ENCODE peak calls at places on chromosomes 1 and 21, in five cellular contexts. One of them, this sample, is unnamed.
A peak's percentile ranks its signal among the peaks of the same experiment; 100 is the strongest.

GRCh38 chr1:53962395-53962794 is 16.2 kb downstream of the LRRC42 start:
- DNase-seq in CD8-positive, alpha-beta T cell: no peak
- DNase-seq in sigmoid colon: no peak
- DNase-seq in colonic mucosa: no peak
- DNase-seq in heart right ventricle: no peak
- DNase-seq in this sample: no peak

GRCh38 chr1:153932071-153932592 is 9.4 kb upstream of the GATAD2B start:
- DNase-seq in heart right ventricle: no peak
- DNase-seq in sigmoid colon: no peak
- DNase-seq in CD8-positive, alpha-beta T cell: no peak
- DNase-seq in colonic mucosa: no peak
- DNase-seq in this sample: no peak

GRCh38 chr1:53592985-53593757 is 134.0 kb downstream of the DMRTB1 start:
- DNase-seq in sigmoid colon: no peak
- DNase-seq in colonic mucosa: no peak
- DNase-seq in heart right ventricle: no peak
- DNase-seq in CD8-positive, alpha-beta T cell: no peak
- DNase-seq in this sample: no peak

GRCh38 chr1:41582851-41583657 is 98.6 kb upstream of the EDN2 start:
- DNase-seq in CD8-positive, alpha-beta T cell: no peak
- DNase-seq in sigmoid colon: no peak
- DNase-seq in colonic mucosa: no peak
- DNase-seq in heart right ventricle: no peak
- DNase-seq in this sample: no peak

GRCh38 chr21:30839304-30839703 is 9.7 kb upstream of the KRTAP7-1 start:
- DNase-seq in sigmoid colon: no peak
- DNase-seq in colonic mucosa: peak; percentile 18
- DNase-seq in CD8-positive, alpha-beta T cell: no peak
- DNase-seq in heart right ventricle: no peak
- DNase-seq in this sample: no peak

GRCh38 chr1:25030674-25031589 is 100.9 kb upstream of the RUNX3 start:
- DNase-seq in colonic mucosa: no peak
- DNase-seq in CD8-positive, alpha-beta T cell: peak; percentile 73
- DNase-seq in sigmoid colon: no peak
- DNase-seq in heart right ventricle: no peak
- DNase-seq in this sample: no peak

GRCh38 chr1:244636488-244637259 is 16.3 kb upstream of the DESI2 start:
- DNase-seq in CD8-positive, alpha-beta T cell: no peak
- DNase-seq in colonic mucosa: no peak
- DNase-seq in heart right ventricle: no peak
- DNase-seq in sigmoid colon: no peak
- DNase-seq in this sample: no peak

GRCh38 chr1:86868477-86868876 is 45.4 kb downstream of the SELENOF start:
- DNase-seq in sigmoid colon: no peak
- DNase-seq in CD8-positive, alpha-beta T cell: no peak
- DNase-seq in heart right ventricle: no peak
- DNase-seq in colonic mucosa: no peak
- DNase-seq in this sample: no peak

GRCh38 chr1:154951901-154952657 is 3.8 kb downstream of the PBXIP1 start:
- DNase-seq in heart right ventricle: no peak
- DNase-seq in CD8-positive, alpha-beta T cell: peak; percentile 70
- DNase-seq in sigmoid colon: no peak
- DNase-seq in colonic mucosa: no peak
- DNase-seq in this sample: no peak

GRCh38 chr1:221118176-221118937 is 239.1 kb downstream of the HLX start:
- DNase-seq in colonic mucosa: no peak
- DNase-seq in CD8-positive, alpha-beta T cell: no peak
- DNase-seq in heart right ventricle: no peak
- DNase-seq in sigmoid colon: no peak
- DNase-seq in this sample: no peak

GRCh38 chr1:184287001-184287400 is 99.8 kb upstream of the C1orf21 start:
- DNase-seq in CD8-positive, alpha-beta T cell: no peak
- DNase-seq in heart right ventricle: no peak
- DNase-seq in colonic mucosa: no peak
- DNase-seq in sigmoid colon: peak; percentile 77
- DNase-seq in this sample: no peak

GRCh38 chr1:243510928-243511327 is 255.1 kb downstream of the SDCCAG8 start:
- DNase-seq in CD8-positive, alpha-beta T cell: no peak
- DNase-seq in colonic mucosa: no peak
- DNase-seq in sigmoid colon: no peak
- DNase-seq in heart right ventricle: no peak
- DNase-seq in this sample: no peak

GRCh38 chr1:17653728-17654351 is 101.3 kb upstream of the ACTL8 start:
- DNase-seq in heart right ventricle: peak; percentile 43
- DNase-seq in sigmoid colon: no peak
- DNase-seq in CD8-positive, alpha-beta T cell: peak; percentile 51
- DNase-seq in colonic mucosa: no peak
- DNase-seq in this sample: no peak

GRCh38 chr1:65235867-65236805 is 73.2 kb upstream of the DNAJC6 start:
- DNase-seq in sigmoid colon: no peak
- DNase-seq in colonic mucosa: no peak
- DNase-seq in CD8-positive, alpha-beta T cell: no peak
- DNase-seq in heart right ventricle: no peak
- DNase-seq in this sample: no peak

GRCh38 chr21:43318841-43319781 is 107.8 kb downstream of the SIK1 start:
- DNase-seq in sigmoid colon: no peak
- DNase-seq in CD8-positive, alpha-beta T cell: no peak
- DNase-seq in colonic mucosa: no peak
- DNase-seq in heart right ventricle: peak; percentile 19
- DNase-seq in this sample: no peak

GRCh38 chr1:24535021-24535424 is 20.9 kb upstream of the NCMAP start:
- DNase-seq in sigmoid colon: no peak
- DNase-seq in CD8-positive, alpha-beta T cell: peak; percentile 80
- DNase-seq in colonic mucosa: no peak
- DNase-seq in heart right ventricle: no peak
- DNase-seq in this sample: no peak

GRCh38 chr1:231584117-231584516 is 42.5 kb upstream of the DISC1 start:
- DNase-seq in CD8-positive, alpha-beta T cell: no peak
- DNase-seq in sigmoid colon: no peak
- DNase-seq in colonic mucosa: no peak
- DNase-seq in heart right ventricle: no peak
- DNase-seq in this sample: no peak

GRCh38 chr1:44545961-44546360 is 128.3 kb downstream of the TMEM53 start:
- DNase-seq in CD8-positive, alpha-beta T cell: no peak
- DNase-seq in colonic mucosa: no peak
- DNase-seq in heart right ventricle: no peak
- DNase-seq in sigmoid colon: no peak
- DNase-seq in this sample: no peak

GRCh38 chr1:154884868-154885706 is 15.0 kb upstream of the KCNN3 start:
- DNase-seq in colonic mucosa: no peak
- DNase-seq in heart right ventricle: no peak
- DNase-seq in CD8-positive, alpha-beta T cell: no peak
- DNase-seq in sigmoid colon: peak; percentile 57
- DNase-seq in this sample: no peak

GRCh38 chr21:46060596-46061061 is 37.3 kb upstream of the COL6A2 start:
- DNase-seq in CD8-positive, alpha-beta T cell: no peak
- DNase-seq in sigmoid colon: peak; percentile 95
- DNase-seq in colonic mucosa: peak; percentile 49
- DNase-seq in heart right ventricle: peak; percentile 70
- DNase-seq in this sample: no peak

GRCh38 chr1:28259935-28260802 is 851 bp downstream of the SESN2 start:
- DNase-seq in CD8-positive, alpha-beta T cell: no peak
- DNase-seq in sigmoid colon: peak; percentile 95
- DNase-seq in heart right ventricle: peak; percentile 74
- DNase-seq in colonic mucosa: peak; percentile 78
- DNase-seq in this sample: no peak

GRCh38 chr1:91751281-91751680 is 134.7 kb downstream of the TGFBR3 start:
- DNase-seq in CD8-positive, alpha-beta T cell: no peak
- DNase-seq in colonic mucosa: no peak
- DNase-seq in heart right ventricle: no peak
- DNase-seq in sigmoid colon: peak; percentile 86
- DNase-seq in this sample: no peak

GRCh38 chr1:215052656-215053055 is 29.9 kb upstream of the KCNK2 start:
- DNase-seq in CD8-positive, alpha-beta T cell: no peak
- DNase-seq in heart right ventricle: no peak
- DNase-seq in sigmoid colon: no peak
- DNase-seq in colonic mucosa: no peak
- DNase-seq in this sample: no peak

GRCh38 chr1:223125249-223125648 is 17.8 kb downstream of the TLR5 start:
- DNase-seq in colonic mucosa: no peak
- DNase-seq in heart right ventricle: no peak
- DNase-seq in sigmoid colon: no peak
- DNase-seq in CD8-positive, alpha-beta T cell: no peak
- DNase-seq in this sample: no peak

GRCh38 chr1:87334351-87335174 is 5.9 kb downstream of the LMO4 start:
- DNase-seq in colonic mucosa: peak; percentile 39
- DNase-seq in CD8-positive, alpha-beta T cell: no peak
- DNase-seq in sigmoid colon: peak; percentile 67
- DNase-seq in heart right ventricle: peak; percentile 19
- DNase-seq in this sample: no peak

GRCh38 chr1:88935522-88936222 is 44.3 kb upstream of the GTF2B start:
- DNase-seq in heart right ventricle: no peak
- DNase-seq in CD8-positive, alpha-beta T cell: no peak
- DNase-seq in sigmoid colon: no peak
- DNase-seq in colonic mucosa: no peak
- DNase-seq in this sample: no peak

GRCh38 chr1:199123615-199124014 is 484.8 kb downstream of the PTPRC start:
- DNase-seq in heart right ventricle: no peak
- DNase-seq in CD8-positive, alpha-beta T cell: no peak
- DNase-seq in sigmoid colon: no peak
- DNase-seq in colonic mucosa: no peak
- DNase-seq in this sample: no peak

DNA sequence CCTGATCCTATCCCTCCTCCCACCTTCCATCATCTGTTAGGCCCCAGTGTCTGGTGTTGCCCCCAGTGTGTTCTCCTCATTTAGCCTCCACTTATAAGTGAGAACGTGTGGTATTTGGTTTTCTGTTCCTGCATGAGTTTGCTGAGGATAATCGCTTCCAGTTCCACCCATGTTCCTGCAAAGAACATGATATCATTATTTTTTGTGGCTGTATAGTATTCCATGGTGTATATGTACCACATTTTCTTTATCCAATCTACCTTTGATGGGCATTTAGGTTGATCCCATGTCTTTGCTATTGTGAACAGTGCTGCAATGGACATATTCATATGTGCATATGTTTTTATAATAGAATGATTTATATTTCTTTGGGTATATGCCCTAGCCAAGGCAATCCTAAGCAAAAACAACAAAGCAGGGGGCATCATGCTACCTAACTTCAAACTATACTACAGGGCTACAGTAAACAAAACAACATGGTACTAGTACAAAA is 142.9 kb downstream of the TNFSF18 start:
- DNase-seq in colonic mucosa: no peak
- DNase-seq in sigmoid colon: no peak
- DNase-seq in CD8-positive, alpha-beta T cell: no peak
- DNase-seq in heart right ventricle: no peak
- DNase-seq in this sample: no peak
- H3K27ac ChIP-seq in colonic mucosa: no peak overlapping the region
- H3K27ac ChIP-seq in sigmoid colon: no peak overlapping the region
- H3K27ac ChIP-seq in CD8-positive, alpha-beta T cell: no peak overlapping the region
- H3K27ac ChIP-seq in heart right ventricle: no peak overlapping the region
- H3K27ac ChIP-seq in this sample: no peak overlapping the region

DNA sequence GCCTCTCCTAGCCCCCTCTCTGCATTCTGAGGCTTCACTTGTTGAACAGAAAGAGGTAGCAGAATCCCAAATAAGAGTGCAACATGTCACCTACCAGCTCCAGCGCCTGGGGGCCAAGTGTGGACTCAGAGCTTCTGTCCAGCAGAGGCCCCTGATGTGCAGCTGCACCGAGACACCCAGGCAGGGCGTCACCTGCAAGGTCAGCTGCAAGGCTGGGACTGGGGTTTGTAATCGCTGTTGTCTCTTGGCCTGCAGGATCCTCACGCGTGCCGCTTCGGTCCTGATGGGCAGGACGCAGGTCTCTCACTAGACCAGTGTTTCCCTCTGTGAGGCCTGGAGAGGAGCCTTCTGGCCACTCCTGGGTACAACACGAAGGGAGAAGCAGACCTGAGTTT is 4.3 kb upstream of the SLX9 start:
- DNase-seq in CD8-positive, alpha-beta T cell: no peak
- DNase-seq in colonic mucosa: no peak
- DNase-seq in heart right ventricle: no peak
- DNase-seq in sigmoid colon: no peak
- DNase-seq in this sample: no peak
- H3K27ac ChIP-seq in CD8-positive, alpha-beta T cell: no peak overlapping the region
- H3K27ac ChIP-seq in colonic mucosa: no peak overlapping the region
- H3K27ac ChIP-seq in heart right ventricle: no peak overlapping the region
- H3K27ac ChIP-seq in sigmoid colon: no peak overlapping the region
- H3K27ac ChIP-seq in this sample: no peak overlapping the region

GRCh38 chr1:237258871-237259270 is 216.9 kb downstream of the RYR2 start:
- DNase-seq in colonic mucosa: no peak
- DNase-seq in CD8-positive, alpha-beta T cell: no peak
- DNase-seq in heart right ventricle: no peak
- DNase-seq in sigmoid colon: peak; percentile 75
- DNase-seq in this sample: no peak

DNA sequence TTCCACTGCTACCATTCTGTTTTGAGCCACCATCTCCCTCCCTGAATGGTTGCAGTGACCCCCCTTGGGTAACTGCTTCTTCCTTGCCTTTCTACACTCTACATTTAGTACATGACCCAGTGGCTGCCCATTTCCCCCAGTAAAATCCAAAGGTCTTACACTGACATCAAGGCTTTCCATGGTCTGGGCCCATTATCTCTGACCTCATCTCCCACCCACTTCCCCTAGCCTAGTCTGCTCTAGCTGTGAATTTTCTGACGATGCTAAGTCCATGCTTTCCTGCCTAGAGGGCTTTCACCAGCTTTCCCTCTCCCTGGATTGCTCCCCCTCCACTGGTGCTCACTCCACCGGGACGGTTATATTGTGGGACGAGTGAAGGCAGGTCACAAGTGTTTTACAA is 219.2 kb downstream of the RYR2 start:
- DNase-seq in heart right ventricle: no peak
- DNase-seq in sigmoid colon: no peak
- DNase-seq in colonic mucosa: no peak
- DNase-seq in CD8-positive, alpha-beta T cell: no peak
- DNase-seq in this sample: no peak
- H3K27ac ChIP-seq in heart right ventricle: no peak overlapping the region
- H3K27ac ChIP-seq in sigmoid colon: peak overlapping the region; percentile 14
- H3K27ac ChIP-seq in colonic mucosa: no peak overlapping the region
- H3K27ac ChIP-seq in CD8-positive, alpha-beta T cell: no peak overlapping the region
- H3K27ac ChIP-seq in this sample: no peak overlapping the region

DNA sequence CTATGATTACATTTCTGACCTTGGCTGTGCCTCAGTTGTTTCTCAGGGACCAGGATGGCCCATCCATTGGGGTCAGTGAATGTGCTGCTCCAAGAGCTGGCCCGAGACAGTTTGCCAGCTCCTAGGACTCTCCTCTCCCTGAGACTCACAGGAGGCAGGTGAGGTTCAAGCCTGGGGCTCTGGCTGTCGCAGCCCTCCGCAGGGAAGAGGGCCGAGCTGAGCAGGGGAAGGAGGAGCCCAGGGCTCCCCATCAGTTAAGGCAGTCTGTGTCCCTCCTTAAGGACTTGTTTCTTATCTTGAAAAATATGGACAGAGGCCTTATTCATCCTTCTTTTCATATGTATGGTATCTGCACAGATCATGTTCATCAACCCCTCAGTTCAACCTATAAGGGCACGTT is 26.6 kb upstream of the SARS1 start:
- DNase-seq in colonic mucosa: no peak
- DNase-seq in CD8-positive, alpha-beta T cell: no peak
- DNase-seq in sigmoid colon: no peak
- DNase-seq in heart right ventricle: no peak
- DNase-seq in this sample: no peak
- H3K27ac ChIP-seq in colonic mucosa: no peak overlapping the region
- H3K27ac ChIP-seq in CD8-positive, alpha-beta T cell: no peak overlapping the region
- H3K27ac ChIP-seq in sigmoid colon: peak overlapping the region; percentile 79
- H3K27ac ChIP-seq in heart right ventricle: peak overlapping the region; percentile 30
- H3K27ac ChIP-seq in this sample: peak overlapping the region; percentile 69